ENCODE peak calls at places on chromosomes 4 and X, in five cellular contexts. N is WTC11; L is stimulated activated CD4-positive, alpha-beta T cell treated with anti-CD3 and anti-CD28 coated beads, Interleukin-1b, Interleukin-23, amount 100 ng/mL, for 24 hours; U is activated CD8-positive, alpha-beta memory T cell treated with anti-CD3 and anti-CD28 coated beads for 48 hours; R is endothelial cell of umbilical vein. V is an unnamed sample.

GRCh38 chr4:188435381-188435780 is 296.1 kb downstream of the TRIML1 start:
- DNase-seq in U (no peak), L (no peak), R (no peak), N (no peak), V (no peak)

GRCh38 chr4:176409627-176410026 is 89.9 kb downstream of the SPCS3 start:
- DNase-seq in L (no peak), R (no peak), U (no peak), N (no peak), V (no peak)

GRCh38 chrX:118603981-118604380 is 108.4 kb downstream of the DOCK11 start:
- DNase-seq in R (peak; percentile 50), N (peak; percentile 41), L (peak; percentile 4), U (no peak), V (no peak)

GRCh38 chrX:97563531-97564133 is 679.9 kb downstream of the RPA4 start:
- DNase-seq in U (peak; percentile 0), L (peak; percentile 2), R (peak; percentile 75), N (no peak), V (peak; percentile 17)

GRCh38 chr4:186832906-186833305 is 109.2 kb upstream of the FAT1 start:
- DNase-seq in N (no peak), U (no peak), R (peak; percentile 89), L (no peak), V (no peak)

GRCh38 chrX:66625525-66625924 is 13.4 kb downstream of the EDA2R start:
- DNase-seq in U (no peak), R (no peak), N (no peak), L (no peak), V (no peak)

GRCh38 chr4:73222466-73223257 is 35.9 kb downstream of the ANKRD17 start:
- DNase-seq in R (peak; percentile 96), U (no peak), N (no peak), L (peak; percentile 20), V (peak; percentile 92)

GRCh38 chr4:80049813-80050534 is 23.1 kb downstream of the ANTXR2 start:
- DNase-seq in L (no peak), U (no peak), R (no peak), N (no peak), V (no peak)

GRCh38 chrX:41441934-41442823 is 5.0 kb upstream of the NYX start:
- DNase-seq in U (peak; percentile 88), L (peak; percentile 70), N (peak; percentile 79), R (peak; percentile 53), V (no peak)

GRCh38 chrX:55924574-55924973 is 207.0 kb downstream of the RRAGB start:
- DNase-seq in R (no peak), L (no peak), N (peak; percentile 29), U (no peak), V (no peak)

GRCh38 chr4:30870513-30870912 is 150.3 kb downstream of the PCDH7 start:
- DNase-seq in L (no peak), R (no peak), U (no peak), N (no peak), V (no peak)

GRCh38 chr4:76696109-76696508 is 201.8 kb downstream of the SOWAHB start:
- DNase-seq in U (no peak), L (no peak), R (no peak), N (peak; percentile 77), V (no peak)

GRCh38 chrX:47283015-47283771 is 50.4 kb downstream of the USP11 start:
- DNase-seq in R (no peak), N (no peak), U (no peak), L (no peak), V (no peak)

GRCh38 chr4:56986192-56986591 is 7.5 kb downstream of the POLR2B start:
- DNase-seq in N (no peak), U (no peak), L (no peak), R (no peak), V (no peak)

GRCh38 chrX:65300104-65300809 is 234.3 kb downstream of the LAS1L start:
- DNase-seq in R (no peak), U (no peak), N (peak; percentile 59), L (no peak), V (no peak)

GRCh38 chr4:57612279-57612678 is 502.1 kb upstream of the IGFBP7 start:
- DNase-seq in N (no peak), L (no peak), R (no peak), U (no peak), V (no peak)

GRCh38 chrX:3504916-3505315 is 158.5 kb upstream of the MXRA5 start:
- DNase-seq in N (no peak), L (no peak), R (no peak), U (no peak), V (no peak)

GRCh38 chr4:80900908-80901307 is 129.6 kb upstream of the BMP3 start:
- DNase-seq in U (no peak), L (no peak), R (no peak), N (no peak), V (no peak)

GRCh38 chr4:4394644-4395043 is 7.7 kb downstream of the NSG1 start:
- DNase-seq in R (no peak), L (no peak), U (no peak), N (no peak), V (peak; percentile 24)

GRCh38 chr4:1285790-1286553 is 3.7 kb upstream of the MAEA start:
- DNase-seq in R (no peak), U (no peak), N (peak; percentile 60), L (no peak), V (no peak)

GRCh38 chr4:1177274-1178141 is 5.1 kb upstream of the SPON2 start:
- DNase-seq in N (no peak), U (no peak), L (no peak), R (no peak), V (no peak)

GRCh38 chr4:39502034-39502658 is 25.1 kb downstream of the UGDH start:
- DNase-seq in R (peak; percentile 13), N (no peak), U (no peak), L (no peak), V (no peak)

GRCh38 chrX:17860179-17860780 is 818 bp downstream of the RAI2 start:
- DNase-seq in N (peak; percentile 11), U (no peak), L (no peak), R (peak; percentile 1), V (no peak)

GRCh38 chr4:76429636-76430035 is 5.4 kb upstream of the SHROOM3 start:
- DNase-seq in L (no peak), N (no peak), R (no peak), U (no peak), V (no peak)

V was measured in pulmonary artery endothelial cell.